ENCODE peak calls at places on chromosome 16, in six cellular contexts. S is H9, I is IMR-90, E is mesenchymal stem cell, F is H1, Z is trophoblast cell. A is an unnamed sample.
A peak's percentile ranks its signal among the peaks of the same experiment; 100 is the strongest.

GRCh38 chr16:17377360-17378324 is 93.1 kb downstream of the XYLT1 start:
- DNase-seq in S (no peak), I (no peak), E (no peak), F (no peak), Z (no peak), A (peak; percentile 47)

GRCh38 chr16:57314161-57314785 is 29.8 kb upstream of the PLLP start:
- DNase-seq in S (no peak), I (no peak), E (peak; percentile 35), F (no peak), Z (no peak), A (no peak)

GRCh38 chr16:71358464-71359031 is at the start of gene CALB2:
- DNase-seq in S (peak; percentile 79), I (peak; percentile 20), E (peak; percentile 51), F (peak; percentile 27), Z (peak; percentile 45), A (peak; percentile 76)

GRCh38 chr16:11446566-11447119 is 101.4 kb downstream of the RMI2 start:
- DNase-seq in S (no peak), I (no peak), E (no peak), F (no peak), Z (no peak), A (no peak)

GRCh38 chr16:17777461-17777863 is 306.7 kb upstream of the XYLT1 start:
- DNase-seq in S (no peak), I (peak; percentile 27), E (no peak), F (no peak), Z (no peak), A (no peak)

GRCh38 chr16:57530531-57531252 is 5.7 kb downstream of the CCDC102A start:
- DNase-seq in S (peak; percentile 19), I (no peak), E (no peak), F (no peak), Z (no peak), A (no peak)

GRCh38 chr16:86569843-86570447 is 3.3 kb downstream of the FOXC2 start:
- DNase-seq in S (no peak), I (no peak), E (no peak), F (no peak), Z (no peak), A (no peak)

GRCh38 chr16:53089434-53090270 is 34.9 kb downstream of the CHD9 start:
- DNase-seq in S (no peak), I (no peak), E (no peak), F (no peak), Z (no peak), A (peak; percentile 29)

GRCh38 chr16:81995651-81996050 is 15.6 kb downstream of the SDR42E1 start:
- DNase-seq in S (no peak), I (peak; percentile 36), E (peak; percentile 43), F (no peak), Z (no peak), A (no peak)

GRCh38 chr16:47413041-47413440 is 47.8 kb downstream of the ITFG1 start:
- DNase-seq in S (no peak), I (no peak), E (no peak), F (no peak), Z (no peak), A (no peak)

GRCh38 chr16:75329933-75330332 is 78.5 kb upstream of the BCAR1 start:
- DNase-seq in S (no peak), I (no peak), E (no peak), F (no peak), Z (no peak), A (no peak)
- H2BK120ac ChIP-seq in S (no peak overlapping the region), I (no peak overlapping the region), E (no peak overlapping the region), F (no peak overlapping the region), Z (no peak overlapping the region), A (no peak overlapping the region)

GRCh38 chr16:51637744-51638100 is 486.7 kb upstream of the SALL1 start:
- DNase-seq in S (no peak), I (no peak), E (peak; percentile 62), F (no peak), Z (no peak), A (no peak)
- H2AFZ ChIP-seq in S (no peak overlapping the region), I (no peak overlapping the region), E (no peak overlapping the region), F (no peak overlapping the region), Z (no peak overlapping the region), A (peak overlapping the region; percentile 83)

DNA sequence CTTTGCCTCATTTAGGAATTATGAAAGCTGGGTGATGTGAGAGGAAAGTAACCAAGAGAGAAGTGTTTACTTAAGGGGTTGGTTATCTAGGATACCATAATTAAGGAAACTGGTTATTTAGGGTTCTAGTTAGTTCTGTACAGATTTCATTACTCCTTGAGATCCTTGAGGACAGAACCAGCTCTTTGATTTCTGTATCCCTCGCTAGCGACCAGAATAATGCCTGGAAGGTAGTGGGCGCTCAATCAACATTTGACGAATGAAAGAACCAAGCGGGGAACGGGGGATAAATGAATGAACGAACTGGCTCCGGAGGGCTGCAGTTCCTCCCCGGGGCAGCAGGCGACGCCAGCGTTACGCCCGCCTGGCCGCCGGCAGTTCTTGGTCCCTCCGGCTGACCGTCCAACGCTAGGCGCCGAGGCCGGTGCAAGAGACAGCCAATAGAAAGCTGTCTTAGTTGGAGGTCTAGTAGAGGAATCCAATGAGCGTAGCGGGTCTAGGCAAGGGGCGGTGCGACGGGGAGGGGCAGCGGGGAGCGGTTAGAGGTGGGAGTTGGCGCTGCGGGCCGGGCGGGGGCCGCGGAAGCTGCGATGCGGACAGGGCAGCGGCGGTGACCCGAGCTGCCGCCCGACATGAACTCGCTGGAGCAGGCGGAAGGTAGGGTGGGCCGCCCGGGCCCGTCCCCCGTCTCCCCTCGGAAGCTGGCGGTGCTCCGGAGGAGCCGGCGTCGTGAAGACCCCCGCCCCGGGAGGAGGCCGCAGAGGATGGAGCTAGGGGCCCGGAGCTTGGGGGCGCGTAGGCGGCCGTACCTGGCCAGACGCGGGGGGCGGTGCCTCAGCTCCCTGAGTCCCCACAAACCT is at the start of gene CNEP1R1:
- DNase-seq in S (peak; percentile 98), I (peak; percentile 95), E (peak; percentile 97), F (peak; percentile 92), Z (peak; percentile 94), A (peak; percentile 97)
- H4K8ac ChIP-seq in S (no peak within 1 kb of the TSS), I (peak within 1 kb of the TSS; percentile 59), E (peak within 1 kb of the TSS; percentile 72), F (peak within 1 kb of the TSS; percentile 46), Z (peak within 1 kb of the TSS; percentile 99), A (no peak within 1 kb of the TSS)

DNA sequence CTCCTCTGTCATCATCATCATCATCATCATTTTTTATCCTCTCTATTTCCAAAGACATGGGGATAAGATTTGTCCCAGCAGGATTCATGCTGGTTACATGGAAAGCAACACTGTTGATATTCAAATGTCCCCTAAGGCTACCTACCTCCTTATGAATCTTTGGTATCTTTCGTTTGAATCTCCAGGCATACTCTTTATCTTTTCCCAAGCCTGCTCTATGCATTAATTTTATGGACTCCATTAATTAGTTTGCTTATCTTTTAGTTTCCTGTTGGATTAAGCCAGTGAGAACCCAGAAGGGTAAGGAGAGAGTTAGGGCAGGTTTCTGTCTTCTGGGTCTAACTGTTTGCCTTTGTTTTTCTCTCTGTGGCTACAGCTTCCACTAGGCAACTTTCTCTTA is 129.6 kb upstream of the GOT2 start:
- DNase-seq in S (no peak), I (no peak), E (no peak), F (no peak), Z (no peak), A (no peak)
- H2BK120ac ChIP-seq in S (no peak overlapping the region), I (no peak overlapping the region), E (no peak overlapping the region), F (no peak overlapping the region), Z (no peak overlapping the region), A (no peak overlapping the region)

GRCh38 chr16:76539609-76540008 is 262.4 kb downstream of the CNTNAP4 start:
- DNase-seq in S (no peak), I (no peak), E (no peak), F (no peak), Z (no peak), A (no peak)
- H2AFZ ChIP-seq in S (no peak overlapping the region), I (no peak overlapping the region), E (no peak overlapping the region), F (no peak overlapping the region), Z (no peak overlapping the region), A (no peak overlapping the region)

DNA sequence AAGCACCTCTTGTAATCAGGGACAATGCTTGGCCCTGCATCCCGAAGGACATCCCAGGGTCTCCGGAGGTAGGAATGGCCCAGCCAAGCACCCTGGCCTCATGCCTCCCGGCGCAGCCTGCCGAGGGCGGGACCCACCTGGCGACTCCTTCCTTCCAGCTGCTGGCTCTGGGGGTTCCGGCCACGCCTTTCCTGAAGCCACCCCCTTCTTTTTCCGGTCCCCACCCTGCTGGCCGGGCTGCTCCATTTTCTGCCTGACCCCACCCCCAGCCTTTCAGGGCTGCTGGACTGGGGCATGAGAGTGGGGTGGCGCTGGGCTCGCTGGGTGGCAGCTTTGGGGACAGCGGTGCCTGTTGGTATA is 22.5 kb upstream of the CIBAR2 start:
- DNase-seq in S (no peak), I (no peak), E (no peak), F (no peak), Z (no peak), A (no peak)
- H4K8ac ChIP-seq in S (no peak overlapping the region), I (no peak overlapping the region), E (no peak overlapping the region), F (no peak overlapping the region), Z (no peak overlapping the region), A (peak overlapping the region; percentile 21)

DNA sequence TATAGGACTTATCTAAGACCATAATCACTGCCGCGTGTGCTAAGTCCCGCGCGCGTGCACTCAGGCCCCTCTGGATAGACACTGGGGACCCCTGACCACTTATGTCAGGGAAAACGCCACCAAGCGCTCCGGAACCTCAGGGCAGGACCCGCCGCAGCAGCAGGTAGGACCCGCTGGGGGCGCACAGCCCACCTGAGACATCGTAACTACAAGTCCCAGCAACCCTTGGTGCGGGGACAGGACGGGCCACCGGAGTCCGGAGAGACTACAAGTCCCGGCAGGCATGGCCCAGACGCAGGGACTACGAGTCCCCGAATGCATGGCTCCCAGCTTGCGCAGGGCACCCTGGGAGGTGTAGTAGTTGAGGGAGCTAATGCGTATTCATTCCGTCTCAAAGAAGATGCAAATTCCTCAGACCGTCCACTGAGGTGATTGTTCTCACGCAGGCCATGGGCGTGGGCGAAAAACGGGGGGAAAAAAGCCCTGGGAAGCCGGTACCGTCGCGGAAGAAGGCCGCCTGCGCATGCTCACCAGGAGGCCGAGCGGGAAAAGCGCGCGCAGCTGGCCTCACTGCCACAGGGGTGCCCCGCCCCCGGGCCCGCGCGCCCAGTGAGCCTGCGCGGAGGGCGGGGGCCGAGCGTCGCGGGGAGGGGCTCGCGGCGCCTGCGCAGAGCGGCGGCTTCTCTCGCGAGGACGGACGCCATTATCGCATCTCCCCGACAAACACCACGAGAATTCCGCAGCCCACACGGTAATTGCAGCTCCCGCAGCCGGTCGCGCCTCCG is at the start of gene BANP:
- DNase-seq in S (peak; percentile 100), I (peak; percentile 98), E (peak; percentile 98), F (peak; percentile 99), Z (peak; percentile 99), A (peak; percentile 98)
- H2BK120ac ChIP-seq in S (no peak within 1 kb of the TSS), I (peak within 1 kb of the TSS; percentile 100), E (peak within 1 kb of the TSS; percentile 91), F (peak within 1 kb of the TSS; percentile 86), Z (peak within 1 kb of the TSS; percentile 99), A (no peak within 1 kb of the TSS)

GRCh38 chr16:85473909-85474640 is 139.0 kb upstream of the GSE1 start:
- DNase-seq in S (no peak), I (no peak), E (no peak), F (no peak), Z (peak; percentile 42), A (no peak)
- H2AFZ ChIP-seq in S (no peak overlapping the region), I (peak overlapping the region; percentile 72), E (no peak overlapping the region), F (no peak overlapping the region), Z (no peak overlapping the region), A (no peak overlapping the region)

DNA sequence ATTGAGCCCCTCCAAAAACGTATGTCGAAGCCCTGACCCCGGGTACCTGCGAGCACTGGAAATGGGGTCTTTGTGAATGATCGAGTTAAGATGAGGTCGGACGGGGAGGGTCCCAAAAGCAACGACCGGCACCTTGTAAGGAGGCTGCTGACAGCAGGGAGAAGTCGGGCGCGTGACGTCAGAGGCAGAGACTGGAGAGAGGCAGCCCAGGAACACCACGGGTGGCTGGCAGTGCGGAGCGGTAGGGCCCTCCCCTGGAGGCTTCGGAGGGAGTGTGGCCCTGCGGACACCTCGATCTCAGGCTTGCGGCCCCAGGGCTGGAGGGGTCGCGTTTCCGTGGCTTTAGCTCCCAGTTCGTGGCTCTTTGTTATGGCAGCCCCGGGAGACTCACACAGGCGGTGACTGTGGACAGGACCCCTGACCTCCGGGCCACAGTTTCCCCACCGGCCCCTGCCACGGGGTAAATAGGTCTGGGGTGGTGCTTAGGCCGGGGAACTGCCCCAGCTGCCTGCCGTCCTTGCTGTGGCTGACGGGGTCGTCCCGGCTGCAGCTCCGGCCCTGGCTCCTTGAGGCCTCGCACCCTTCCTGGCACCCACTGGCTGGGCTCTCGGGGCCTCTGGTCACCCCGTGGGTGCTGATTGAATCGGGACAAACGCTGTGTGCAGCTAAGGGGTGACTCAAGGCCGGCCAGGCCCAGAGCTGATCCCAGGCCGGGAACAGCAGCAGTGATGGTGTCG is 10.6 kb upstream of the SSTR5 start:
- DNase-seq in S (no peak), I (no peak), E (no peak), F (no peak), Z (no peak), A (no peak)
- H4K8ac ChIP-seq in S (no peak overlapping the region), I (no peak overlapping the region), E (no peak overlapping the region), F (peak overlapping the region; percentile 25), Z (no peak overlapping the region), A (no peak overlapping the region)

A was measured in neuronal stem cell.